ENCODE peak calls at places on chromosomes 1 and 21, in eight cellular contexts. One of them, this sample, is unnamed.
A peak's percentile ranks its signal among the peaks of the same experiment; 100 is the strongest.

GRCh38 chr1:101357444-101357986 is 120.7 kb downstream of the S1PR1 start:
- DNase-seq in sigmoid colon: no peak
- DNase-seq in T-helper 17 cell: peak; percentile 22
- DNase-seq in aorta: no peak
- DNase-seq in iPS-NIHi11: peak; percentile 88
- DNase-seq in retinal pigment epithelial cell: peak; percentile 22
- DNase-seq in effector memory CD8-positive, alpha-beta T cell: peak; percentile 79
- DNase-seq in NCI-H1436 treated with DMSO at 0.1 percent for 48 hours: no peak
- DNase-seq in this sample: peak; percentile 26

GRCh38 chr1:236829085-236829484 is 34.0 kb downstream of the MTR start:
- DNase-seq in T-helper 17 cell: no peak
- DNase-seq in iPS-NIHi11: no peak
- DNase-seq in sigmoid colon: no peak
- DNase-seq in effector memory CD8-positive, alpha-beta T cell: no peak
- DNase-seq in NCI-H1436 treated with DMSO at 0.1 percent for 48 hours: no peak
- DNase-seq in retinal pigment epithelial cell: no peak
- DNase-seq in aorta: no peak
- DNase-seq in this sample: no peak

GRCh38 chr21:42991992-42992740 is 17.8 kb downstream of the PKNOX1 start:
- DNase-seq in retinal pigment epithelial cell: no peak
- DNase-seq in sigmoid colon: peak; percentile 96
- DNase-seq in effector memory CD8-positive, alpha-beta T cell: no peak
- DNase-seq in NCI-H1436 treated with DMSO at 0.1 percent for 48 hours: no peak
- DNase-seq in aorta: peak; percentile 66
- DNase-seq in iPS-NIHi11: peak; percentile 41
- DNase-seq in T-helper 17 cell: no peak
- DNase-seq in this sample: no peak

GRCh38 chr1:87513971-87514660 is 185.4 kb downstream of the LMO4 start:
- DNase-seq in sigmoid colon: no peak
- DNase-seq in T-helper 17 cell: no peak
- DNase-seq in iPS-NIHi11: no peak
- DNase-seq in retinal pigment epithelial cell: no peak
- DNase-seq in NCI-H1436 treated with DMSO at 0.1 percent for 48 hours: no peak
- DNase-seq in aorta: no peak
- DNase-seq in effector memory CD8-positive, alpha-beta T cell: no peak
- DNase-seq in this sample: no peak

GRCh38 chr1:61054636-61055035 is 27.7 kb upstream of the NFIA start:
- DNase-seq in iPS-NIHi11: no peak
- DNase-seq in sigmoid colon: no peak
- DNase-seq in retinal pigment epithelial cell: no peak
- DNase-seq in T-helper 17 cell: no peak
- DNase-seq in aorta: no peak
- DNase-seq in effector memory CD8-positive, alpha-beta T cell: no peak
- DNase-seq in NCI-H1436 treated with DMSO at 0.1 percent for 48 hours: no peak
- DNase-seq in this sample: no peak

GRCh38 chr1:22325531-22326371 is 125.9 kb upstream of the ZBTB40 start:
- DNase-seq in T-helper 17 cell: no peak
- DNase-seq in sigmoid colon: peak; percentile 47
- DNase-seq in NCI-H1436 treated with DMSO at 0.1 percent for 48 hours: no peak
- DNase-seq in iPS-NIHi11: no peak
- DNase-seq in effector memory CD8-positive, alpha-beta T cell: no peak
- DNase-seq in aorta: no peak
- DNase-seq in retinal pigment epithelial cell: no peak
- DNase-seq in this sample: no peak

GRCh38 chr1:165073402-165074007 is 283.0 kb downstream of the LMX1A start:
- DNase-seq in iPS-NIHi11: peak; percentile 63
- DNase-seq in T-helper 17 cell: no peak
- DNase-seq in retinal pigment epithelial cell: no peak
- DNase-seq in sigmoid colon: no peak
- DNase-seq in NCI-H1436 treated with DMSO at 0.1 percent for 48 hours: peak; percentile 38
- DNase-seq in aorta: no peak
- DNase-seq in effector memory CD8-positive, alpha-beta T cell: no peak
- DNase-seq in this sample: no peak

GRCh38 chr1:94081566-94082344 is 39.2 kb downstream of the ABCA4 start:
- DNase-seq in T-helper 17 cell: no peak
- DNase-seq in aorta: no peak
- DNase-seq in effector memory CD8-positive, alpha-beta T cell: no peak
- DNase-seq in retinal pigment epithelial cell: no peak
- DNase-seq in iPS-NIHi11: no peak
- DNase-seq in NCI-H1436 treated with DMSO at 0.1 percent for 48 hours: no peak
- DNase-seq in sigmoid colon: no peak
- DNase-seq in this sample: peak; percentile 89

GRCh38 chr1:173888749-173889148 is 20.6 kb downstream of the ZBTB37 start:
- DNase-seq in retinal pigment epithelial cell: no peak
- DNase-seq in sigmoid colon: no peak
- DNase-seq in effector memory CD8-positive, alpha-beta T cell: no peak
- DNase-seq in T-helper 17 cell: no peak
- DNase-seq in NCI-H1436 treated with DMSO at 0.1 percent for 48 hours: no peak
- DNase-seq in iPS-NIHi11: no peak
- DNase-seq in aorta: no peak
- DNase-seq in this sample: no peak

This sample was measured in epithelial cell of prostate.